ENCODE peak calls at places on chromosomes 3 and 15, in six cellular contexts. Z is HCT116, M is upper lobe of left lung, H is GM12878, T is HepG2, Y is K562. B is an unnamed sample.
A peak's percentile ranks its signal among the peaks of the same experiment; 100 is the strongest.

GRCh38 chr3:46289551-46289950 is 47.3 kb downstream of the CCR3 start:
- ATAC-seq in H (no peak), M (no peak), T (no peak), Y (no peak), Z (no peak), B (no peak)

GRCh38 chr15:66433726-66434125 is 47.0 kb downstream of the MAP2K1 start:
- ATAC-seq in H (no peak), Y (no peak), Z (no peak), T (no peak), M (no peak), B (no peak)

GRCh38 chr3:128620268-128620691 is 30.3 kb downstream of the RPN1 start:
- ATAC-seq in M (no peak), H (no peak), Z (no peak), Y (no peak), T (no peak), B (no peak)

GRCh38 chr15:74221399-74222230 is 14.5 kb upstream of the CCDC33 start:
- ATAC-seq in M (no peak), H (no peak), T (no peak), Z (no peak), Y (no peak), B (no peak)

GRCh38 chr3:169250000-169250399 is 413.5 kb downstream of the MECOM start:
- ATAC-seq in Y (no peak), H (no peak), M (no peak), T (no peak), Z (no peak), B (no peak)

GRCh38 chr15:99174989-99175388 is 70.1 kb downstream of the SYNM start:
- ATAC-seq in H (no peak), M (no peak), T (no peak), Z (no peak), Y (no peak), B (no peak)

GRCh38 chr3:16824085-16824696 is 60.6 kb upstream of the PLCL2 start:
- ATAC-seq in H (peak; percentile 76), T (no peak), Z (no peak), Y (no peak), M (no peak), B (no peak)

GRCh38 chr3:141275032-141275422 is 43.4 kb downstream of the PXYLP1 start:
- ATAC-seq in Z (no peak), H (peak; percentile 42), T (no peak), Y (no peak), M (peak; percentile 39), B (no peak)

GRCh38 chr3:138400651-138401070 is 33.8 kb upstream of the ESYT3 start:
- ATAC-seq in T (peak; percentile 60), Z (no peak), M (no peak), Y (no peak), H (no peak), B (no peak)

GRCh38 chr3:45437388-45437787 is 49.0 kb downstream of the LARS2 start:
- ATAC-seq in H (no peak), M (no peak), Z (peak; percentile 58), T (no peak), Y (no peak), B (no peak)

GRCh38 chr3:113730550-113730949 is 15.5 kb downstream of the NAA50 start:
- ATAC-seq in Y (no peak), H (no peak), T (no peak), M (no peak), Z (no peak), B (no peak)

GRCh38 chr3:126895178-126896066 is 87.5 kb upstream of the PLXNA1 start:
- ATAC-seq in Y (peak; percentile 53), Z (no peak), T (no peak), M (no peak), H (no peak), B (peak; percentile 47)

GRCh38 chr3:52880047-52880446 is 17.3 kb downstream of the STIMATE start:
- ATAC-seq in M (no peak), H (peak; percentile 41), Y (peak; percentile 31), T (no peak), Z (peak; percentile 73), B (no peak)

GRCh38 chr15:75156306-75157215 is 45.1 kb upstream of the C15orf39 start:
- ATAC-seq in M (no peak), Z (no peak), T (no peak), H (no peak), Y (no peak), B (no peak)

GRCh38 chr3:61729235-61729634 is 167.9 kb downstream of the PTPRG start:
- ATAC-seq in M (no peak), T (peak; percentile 37), Y (no peak), Z (no peak), H (no peak), B (no peak)

GRCh38 chr15:74790080-74790916 is 8.4 kb downstream of the CSK start:
- ATAC-seq in T (no peak), H (peak; percentile 22), M (peak; percentile 45), Y (no peak), Z (no peak), B (peak; percentile 23)

GRCh38 chr3:157542711-157543485 is 39.7 kb upstream of the VEPH1 start:
- ATAC-seq in H (no peak), Y (no peak), T (peak; percentile 56), Z (peak; percentile 62), M (peak; percentile 88), B (peak; percentile 81)

GRCh38 chr15:77493324-77493907 is 72.7 kb downstream of the HMG20A start:
- ATAC-seq in T (no peak), Z (no peak), M (peak; percentile 25), H (peak; percentile 87), Y (peak; percentile 62), B (no peak)

GRCh38 chr3:56428667-56429066 is 39.6 kb downstream of the ERC2 start:
- ATAC-seq in T (no peak), H (no peak), Y (no peak), M (no peak), Z (no peak), B (no peak)

GRCh38 chr3:129732200-129732876 is 125.9 kb upstream of the PLXND1 start:
- ATAC-seq in M (no peak), Y (no peak), H (no peak), T (peak; percentile 64), Z (no peak), B (no peak)

GRCh38 chr3:44227622-44228021 is 14.1 kb upstream of the TOPAZ1 start:
- ATAC-seq in Z (no peak), H (no peak), T (no peak), M (peak; percentile 40), Y (no peak), B (no peak)

GRCh38 chr3:65166531-65166930 is 478.7 kb upstream of the ADAMTS9 start:
- ATAC-seq in H (no peak), Y (no peak), M (no peak), Z (no peak), T (no peak), B (no peak)

GRCh38 chr3:155078959-155079794 is 942 bp upstream of the MME start:
- ATAC-seq in Y (peak; percentile 72), T (peak; percentile 61), H (no peak), M (peak; percentile 57), Z (no peak), B (peak; percentile 33)

DNA sequence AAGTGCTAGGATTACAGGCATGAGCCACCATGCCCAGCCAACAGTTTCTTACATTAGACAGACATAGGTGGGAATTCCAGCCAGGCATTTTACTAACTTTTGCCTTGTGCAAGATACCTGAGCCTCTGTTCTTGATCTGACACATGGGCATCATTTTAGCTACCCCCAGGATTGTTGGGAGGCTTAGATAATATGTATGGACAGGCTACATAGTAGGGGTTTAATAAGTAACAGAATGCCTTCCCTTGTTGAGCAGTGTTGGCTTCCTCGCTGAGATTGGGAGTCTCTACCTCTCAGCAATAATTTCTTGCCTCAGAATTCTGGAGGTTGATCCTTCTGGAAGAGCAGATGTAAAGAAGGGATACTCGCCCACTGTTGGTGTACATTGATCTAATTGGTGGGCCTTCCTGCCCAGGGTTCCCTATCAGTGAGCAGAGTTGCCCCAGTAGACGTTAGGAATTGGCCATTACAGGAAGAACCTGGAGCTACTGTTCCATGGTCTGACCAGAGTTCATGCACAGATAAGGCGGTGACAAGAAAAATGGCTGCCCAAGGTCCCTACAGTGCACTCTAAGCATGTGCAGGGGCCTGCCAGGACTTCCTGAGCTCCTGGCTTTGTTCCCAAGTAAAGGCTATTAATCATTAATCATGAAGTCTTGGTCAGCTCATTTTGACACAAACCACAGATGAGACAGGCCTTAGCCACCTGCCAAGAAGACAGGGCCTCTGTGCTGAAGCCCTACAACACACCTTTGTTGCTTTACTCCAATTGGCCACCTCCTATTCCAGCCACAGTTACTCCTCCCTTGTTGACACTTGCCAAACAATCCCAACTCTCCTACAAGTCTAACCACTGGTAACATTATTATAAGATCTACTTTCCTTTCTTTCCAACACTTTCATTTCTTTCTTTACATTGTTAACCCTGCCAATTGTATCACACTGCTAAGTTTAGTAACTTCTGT is 5.0 kb upstream of the IL17RE start:
- ATAC-seq in H (peak; percentile 65), M (peak; percentile 62), Z (peak; percentile 29), Y (peak; percentile 84), T (peak; percentile 80), B (no peak)
- TF ChIP-seq POLR2AphosphoS5 in H (no peak), M (peak; percentile 10), Z (no peak), Y (peak; percentile 36), T (no peak), B (no peak)

GRCh38 chr3:186931487-186932280 is 1.4 kb downstream of the ST6GAL1 start:
- ATAC-seq in Z (peak; percentile 0), M (peak; percentile 42), Y (peak; percentile 59), H (peak; percentile 61), T (peak; percentile 86), B (peak; percentile 5)
- TF ChIP-seq POLR2A in Z (no peak), M (no peak), Y (peak; percentile 54), H (peak; percentile 39), T (no peak), B (no peak)

GRCh38 chr15:65355173-65355982 is 22.4 kb downstream of the IGDCC3 start:
- ATAC-seq in Z (no peak), Y (no peak), T (peak; percentile 81), M (peak; percentile 56), H (no peak), B (peak; percentile 19)
- TF ChIP-seq POLR2AphosphoS5 in Z (no peak), Y (no peak), T (no peak), M (no peak), H (no peak), B (no peak)

GRCh38 chr3:66412176-66412887 is 88.5 kb downstream of the LRIG1 start:
- ATAC-seq in T (no peak), M (no peak), Z (no peak), Y (no peak), H (no peak), B (no peak)

GRCh38 chr3:66411436-66411835 is 89.4 kb downstream of the LRIG1 start:
- ATAC-seq in Z (no peak), M (no peak), Y (peak; percentile 93), T (no peak), H (no peak), B (no peak)

GRCh38 chr3:66414846-66415245 is 86.0 kb downstream of the LRIG1 start:
- ATAC-seq in H (no peak), M (no peak), Y (no peak), T (no peak), Z (no peak), B (no peak)

GRCh38 chr3:66410976-66411375 is 89.8 kb downstream of the LRIG1 start:
- ATAC-seq in Y (no peak), Z (no peak), H (no peak), M (no peak), T (no peak), B (no peak)

DNA sequence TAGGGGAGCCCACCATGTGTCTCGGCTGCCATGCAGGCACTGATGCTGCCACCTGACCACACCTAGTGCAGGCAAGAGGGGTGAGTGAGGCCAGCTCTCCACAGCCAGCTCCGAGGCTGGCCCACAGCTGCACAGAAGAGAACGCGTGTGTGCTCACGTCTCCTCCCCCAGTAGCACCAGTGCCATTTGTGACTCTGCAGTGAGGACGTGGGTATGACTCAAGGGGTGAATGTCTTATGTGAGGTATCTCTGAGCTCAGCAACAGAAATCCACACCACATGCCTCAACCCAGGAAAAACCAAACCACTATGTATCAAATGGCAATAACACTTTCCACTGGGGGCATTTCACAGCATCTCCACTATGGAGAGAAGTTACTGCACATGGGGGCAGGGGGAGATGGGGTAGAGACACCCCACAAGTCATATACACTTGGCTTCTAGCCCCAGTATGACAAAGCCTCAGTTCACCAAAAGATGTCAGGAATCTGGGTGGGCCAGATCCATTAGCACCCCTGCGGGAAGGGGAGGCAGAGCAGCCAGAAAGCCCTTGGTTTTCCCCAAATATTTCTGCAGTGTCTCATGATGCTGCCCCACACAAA is 87.6 kb downstream of the LRIG1 start:
- ATAC-seq in Z (no peak), M (no peak), Y (no peak), H (no peak), T (no peak), B (no peak)
- TF ChIP-seq POLR2A in Z (no peak), M (no peak), Y (no peak), H (no peak), T (no peak), B (no peak)